ENCODE peak calls at places on chromosomes 12 and 14, in six cellular contexts. Z is RCC 7860; R is activated CD4-positive, alpha-beta T cell treated with anti-CD3 and anti-CD28 coated beads, Interleukin-2, amount 50 U/mL, for 1 hour; O is CD8-positive, alpha-beta T cell; Q is HEK293T; D is hypothalamus. N is an unnamed sample.
A peak's percentile ranks its signal among the peaks of the same experiment; 100 is the strongest.

GRCh38 chr14:51873221-51873893 is 12.9 kb downstream of the GNG2 start:
- DNase-seq in Q (no peak), R (no peak), Z (peak; percentile 28), O (no peak), D (no peak), N (no peak)

GRCh38 chr12:93154753-93155475 is 222.8 kb upstream of the NUDT4 start:
- DNase-seq in Q (no peak), D (no peak), O (no peak), Z (no peak), R (no peak), N (no peak)

GRCh38 chr12:66633676-66634075 is 45.2 kb downstream of the GRIP1 start:
- DNase-seq in O (no peak), Z (peak; percentile 46), R (no peak), D (no peak), Q (no peak), N (no peak)

GRCh38 chr12:5746496-5746895 is 198.6 kb downstream of the ANO2 start:
- DNase-seq in Z (peak; percentile 30), D (no peak), O (no peak), Q (no peak), R (no peak), N (no peak)

GRCh38 chr12:45483571-45483970 is 245.9 kb upstream of the ARID2 start:
- DNase-seq in R (no peak), D (no peak), Q (no peak), Z (no peak), O (no peak), N (no peak)

GRCh38 chr12:70321182-70321581 is 44.9 kb upstream of the KCNMB4 start:
- DNase-seq in R (no peak), Z (no peak), Q (no peak), O (no peak), D (no peak), N (no peak)

GRCh38 chr14:72690324-72690723 is 203.6 kb downstream of the DPF3 start:
- DNase-seq in Z (no peak), O (no peak), R (no peak), D (no peak), Q (no peak), N (no peak)

GRCh38 chr12:29783773-29784666 is at the start of gene TMTC1:
- DNase-seq in D (peak; percentile 73), O (no peak), Q (peak; percentile 78), R (no peak), Z (no peak), N (no peak)

GRCh38 chr14:103118663-103119404 is 4.4 kb upstream of the TNFAIP2 start:
- DNase-seq in Q (no peak), D (peak; percentile 16), Z (no peak), O (no peak), R (no peak), N (no peak)

GRCh38 chr14:22563987-22564386 is 25.0 kb downstream of the DAD1 start:
- DNase-seq in R (no peak), Q (no peak), D (no peak), Z (no peak), O (no peak), N (no peak)

GRCh38 chr12:93163260-93164036 is 214.3 kb upstream of the NUDT4 start:
- DNase-seq in Z (no peak), O (no peak), Q (no peak), R (no peak), D (no peak), N (no peak)

GRCh38 chr14:99802301-99803105 is 9.3 kb downstream of the EML1 start:
- DNase-seq in D (no peak), Q (no peak), R (no peak), Z (no peak), O (no peak), N (no peak)

GRCh38 chr14:104656014-104656714 is 33.3 kb upstream of the INF2 start:
- DNase-seq in D (no peak), Z (no peak), Q (no peak), R (no peak), O (no peak), N (no peak)

GRCh38 chr14:35164849-35165248 is 42.5 kb downstream of the PRORP start:
- DNase-seq in Z (no peak), R (no peak), D (no peak), O (no peak), Q (no peak), N (no peak)